ENCODE peak calls at places on chromosomes 7 and 10, in six cellular contexts. K is uterus, M is nephron progenitor cell, N is pulmonary artery endothelial cell, A is EL, Z is neuronal stem cell. X is an unnamed sample.

GRCh38 chr7:99485094-99485493 is 12.4 kb downstream of the ZNF789 start:
- DNase-seq in K (no peak), M (no peak), N (no peak), A (no peak), Z (no peak), X (no peak)

GRCh38 chr7:19969859-19970493 is 196.6 kb upstream of the TMEM196 start:
- DNase-seq in K (no peak), M (no peak), N (peak), A (peak), Z (no peak), X (no peak)

GRCh38 chr10:50216894-50217293 is 34.4 kb downstream of the ASAH2 start:
- DNase-seq in K (no peak), M (no peak), N (no peak), A (no peak), Z (peak), X (no peak)

GRCh38 chr7:10708447-10708846 is 265.2 kb upstream of the PHF14 start:
- DNase-seq in K (no peak), M (no peak), N (no peak), A (no peak), Z (peak), X (peak)

GRCh38 chr7:142866361-142867096 is 11.7 kb downstream of the EPHB6 start:
- DNase-seq in K (no peak), M (peak), N (no peak), A (peak), Z (peak), X (peak)

GRCh38 chr7:128131701-128132100 is 100.5 kb upstream of the LRRC4 start:
- DNase-seq in K (no peak), M (no peak), N (peak), A (no peak), Z (no peak), X (no peak)

GRCh38 chr7:47241112-47242065 is 340.5 kb downstream of the TNS3 start:
- DNase-seq in K (peak), M (no peak), N (no peak), A (no peak), Z (no peak), X (no peak)

GRCh38 chr10:91350651-91351081 is 59.5 kb upstream of the HECTD2 start:
- DNase-seq in K (no peak), M (no peak), N (no peak), A (no peak), Z (no peak), X (no peak)

GRCh38 chr10:130138479-130138866 is 2.3 kb downstream of the GLRX3 start:
- DNase-seq in K (no peak), M (no peak), N (no peak), A (peak), Z (no peak), X (no peak)

GRCh38 chr10:8061274-8062211 is 7.1 kb downstream of the GATA3 start:
- DNase-seq in K (no peak), M (no peak), N (no peak), A (no peak), Z (peak), X (no peak)

GRCh38 chr7:98240961-98241673 is 10.9 kb downstream of the TECPR1 start:
- DNase-seq in K (no peak), M (peak), N (no peak), A (peak), Z (peak), X (peak)

GRCh38 chr10:103669944-103670343 is 176.4 kb downstream of the NEURL1 start:
- DNase-seq in K (no peak), M (no peak), N (no peak), A (no peak), Z (no peak), X (no peak)

GRCh38 chr7:2082357-2083038 is 150.2 kb downstream of the MAD1L1 start:
- DNase-seq in K (peak), M (peak), N (no peak), A (peak), Z (no peak), X (peak)

X was measured in SK-N-SH.